ENCODE peak calls at places on chromosomes 4 and X, in five cellular contexts. E is HS-27A, B is KBM-7, S is T-cell, Z is foreskin keratinocyte. V is an unnamed sample.

GRCh38 chr4:138553001-138553845 is 311.1 kb upstream of the SLC7A11 start:
- DNase-seq in S (no peak), B (no peak), E (no peak), Z (no peak), V (no peak)

GRCh38 chrX:118182050-118182449 is 65.4 kb upstream of the KLHL13 start:
- DNase-seq in S (no peak), E (no peak), B (no peak), Z (no peak), V (peak; percentile 7)

GRCh38 chr4:143728171-143728570 is 27.7 kb upstream of the FREM3 start:
- DNase-seq in S (no peak), Z (no peak), B (no peak), E (peak; percentile 23), V (peak; percentile 89)

GRCh38 chr4:8840006-8840793 is 31.4 kb downstream of the HMX1 start:
- DNase-seq in Z (no peak), B (no peak), S (no peak), E (no peak), V (no peak)

GRCh38 chr4:106277140-106277680 is 38.8 kb downstream of the TBCK start:
- DNase-seq in Z (no peak), B (no peak), E (no peak), S (no peak), V (peak; percentile 5)

GRCh38 chrX:71910526-71911022 is at the start of gene NHSL2:
- DNase-seq in S (no peak), Z (peak; percentile 8), B (peak; percentile 47), E (no peak), V (peak; percentile 57)

GRCh38 chr4:181548873-181549541 is 694.2 kb upstream of the TENM3 start:
- DNase-seq in E (peak; percentile 51), Z (peak; percentile 87), B (no peak), S (no peak), V (peak; percentile 29)

GRCh38 chr4:73988096-73988495 is at the start of gene PPBP:
- DNase-seq in E (no peak), Z (peak; percentile 62), B (peak; percentile 9), S (no peak), V (no peak)

GRCh38 chr4:57055873-57056272 is 54.3 kb downstream of the IGFBP7 start:
- DNase-seq in Z (no peak), E (no peak), S (no peak), B (no peak), V (no peak)

GRCh38 chr4:68599150-68599549 is 23.0 kb upstream of the UGT2B17 start:
- DNase-seq in B (no peak), S (no peak), E (no peak), Z (no peak), V (no peak)

GRCh38 chr4:85968945-85969830 is 390.7 kb downstream of the MAPK10 start:
- DNase-seq in S (no peak), E (no peak), B (peak; percentile 54), Z (peak; percentile 58), V (peak; percentile 86)

GRCh38 chr4:189463734-189464133 is 476.9 kb upstream of the FRG1 start:
- DNase-seq in Z (no peak), S (no peak), E (no peak), B (no peak), V (no peak)

GRCh38 chr4:3221996-3222395 is 27.0 kb upstream of the MSANTD1 start:
- DNase-seq in B (no peak), S (no peak), Z (no peak), E (no peak), V (no peak)

GRCh38 chr4:19224820-19225219 is 1026.9 kb upstream of the SLIT2 start:
- DNase-seq in B (peak; percentile 46), Z (peak; percentile 16), E (no peak), S (no peak), V (peak; percentile 53)

GRCh38 chr4:5186584-5187170 is 135.4 kb downstream of the STK32B start:
- DNase-seq in B (no peak), Z (no peak), S (no peak), E (no peak), V (no peak)

GRCh38 chr4:5009796-5010195 is 9.5 kb downstream of the CYTL1 start:
- DNase-seq in S (no peak), Z (no peak), B (no peak), E (no peak), V (peak; percentile 26)

GRCh38 chrX:15680401-15680800 is 15.8 kb upstream of the CLTRN start:
- DNase-seq in Z (peak; percentile 43), S (no peak), B (peak; percentile 45), E (no peak), V (peak; percentile 21)

GRCh38 chrX:23937100-23937499 is 29.3 kb downstream of the CXorf58 start:
- DNase-seq in Z (no peak), S (no peak), E (no peak), B (no peak), V (peak; percentile 10)

GRCh38 chrX:39605183-39605582 is 492.6 kb downstream of the BCOR start:
- DNase-seq in B (no peak), S (no peak), Z (no peak), E (no peak), V (peak; percentile 7)

GRCh38 chrX:12686324-12686723 is 104.9 kb upstream of the PRPS2 start:
- DNase-seq in B (no peak), S (no peak), E (no peak), Z (no peak), V (no peak)

GRCh38 chr4:10593130-10593529 is 91.4 kb downstream of the CLNK start:
- DNase-seq in S (no peak), B (no peak), E (no peak), Z (no peak), V (no peak)

GRCh38 chrX:18873189-18873791 is 110.6 kb downstream of the PHKA2 start:
- DNase-seq in S (no peak), E (no peak), Z (peak; percentile 63), B (no peak), V (peak; percentile 80)

GRCh38 chrX:2677764-2678163 is 13.3 kb upstream of the CD99 start:
- DNase-seq in S (no peak), E (peak; percentile 77), Z (peak; percentile 86), B (no peak), V (peak; percentile 100)

GRCh38 chrX:54452920-54453319 is 12.7 kb downstream of the TSR2 start:
- DNase-seq in B (peak; percentile 44), E (no peak), S (no peak), Z (no peak), V (peak; percentile 43)

GRCh38 chr4:2823671-2824328 is 19.8 kb upstream of the ADD1 start:
- DNase-seq in E (no peak), S (no peak), Z (no peak), B (no peak), V (no peak)

GRCh38 chr4:76950846-76951321 is 1.3 kb downstream of the SEPTIN11 start:
- DNase-seq in E (no peak), S (no peak), Z (peak; percentile 48), B (peak; percentile 60), V (peak; percentile 58)

GRCh38 chrX:2794336-2794735 is 34.4 kb upstream of the GYG2 start:
- DNase-seq in B (no peak), S (no peak), E (no peak), Z (no peak), V (no peak)

GRCh38 chr4:182492456-182492855 is 249.3 kb downstream of the TENM3 start:
- DNase-seq in Z (peak; percentile 37), E (no peak), S (no peak), B (no peak), V (peak; percentile 42)

GRCh38 chr4:112431158-112431557 is 84.8 kb downstream of the NEUROG2 start:
- DNase-seq in Z (no peak), B (no peak), S (no peak), E (no peak), V (no peak)

GRCh38 chr4:19455196-19455595 is 796.5 kb upstream of the SLIT2 start:
- DNase-seq in B (no peak), S (no peak), E (no peak), Z (no peak), V (no peak)

GRCh38 chr4:89539374-89539773 is 231.8 kb upstream of the GPRIN3 start:
- DNase-seq in E (no peak), Z (no peak), S (no peak), B (no peak), V (peak; percentile 73)

GRCh38 chr4:76748649-76749048 is 149.3 kb downstream of the SOWAHB start:
- DNase-seq in Z (peak; percentile 28), S (no peak), B (peak; percentile 48), E (no peak), V (peak; percentile 45)

GRCh38 chr4:165580379-165580905 is 201.6 kb downstream of the CPE start:
- DNase-seq in S (no peak), Z (peak; percentile 100), B (no peak), E (no peak), V (peak; percentile 61)